ENCODE peak calls at places on chromosomes 1 and 21, in six cellular contexts. Z is pancreas; P is upper lobe of left lung; U is CD8-positive, alpha-beta memory T cell; J is psoas muscle; C is A549. Q is an unnamed sample.

GRCh38 chr1:192580351-192580962 is 4.9 kb downstream of the RGS1 start:
- DNase-seq in Z (no peak), P (no peak), U (no peak), J (no peak), C (no peak), Q (no peak)

GRCh38 chr1:108010581-108010980 is 45.6 kb upstream of the VAV3 start:
- DNase-seq in Z (no peak), P (no peak), U (no peak), J (no peak), C (no peak), Q (no peak)

GRCh38 chr1:207838156-207839082 is 72.5 kb downstream of the CD34 start:
- DNase-seq in Z (no peak), P (no peak), U (no peak), J (peak), C (no peak), Q (peak)

GRCh38 chr1:3306583-3307285 is 147.7 kb upstream of the ARHGEF16 start:
- DNase-seq in Z (no peak), P (no peak), U (no peak), J (no peak), C (no peak), Q (no peak)

GRCh38 chr1:102099916-102100315 is 103.2 kb upstream of the OLFM3 start:
- DNase-seq in Z (no peak), P (no peak), U (no peak), J (no peak), C (no peak), Q (no peak)

GRCh38 chr21:44405948-44406872 is 49.1 kb upstream of the LRRC3 start:
- DNase-seq in Z (no peak), P (no peak), U (no peak), J (no peak), C (no peak), Q (no peak)

GRCh38 chr1:97004054-97004453 is 282.5 kb downstream of the PTBP2 start:
- DNase-seq in Z (no peak), P (no peak), U (no peak), J (no peak), C (no peak), Q (no peak)

GRCh38 chr1:1597275-1597930 is 2.5 kb downstream of the FNDC10 start:
- DNase-seq in Z (no peak), P (no peak), U (no peak), J (no peak), C (peak), Q (no peak)

GRCh38 chr1:209368864-209369598 is 214.5 kb upstream of the CAMK1G start:
- DNase-seq in Z (no peak), P (no peak), U (no peak), J (no peak), C (no peak), Q (no peak)

GRCh38 chr1:88800382-88801051 is 90.8 kb downstream of the GTF2B start:
- DNase-seq in Z (no peak), P (no peak), U (peak), J (no peak), C (peak), Q (no peak)

GRCh38 chr1:184910596-184910995 is 63.7 kb downstream of the NIBAN1 start:
- DNase-seq in Z (no peak), P (peak), U (no peak), J (peak), C (no peak), Q (peak)

GRCh38 chr1:227888404-227889046 is 59.2 kb downstream of the WNT9A start:
- DNase-seq in Z (no peak), P (no peak), U (peak), J (peak), C (no peak), Q (peak)

GRCh38 chr1:230794871-230795645 is 47.9 kb downstream of the CAPN9 start:
- DNase-seq in Z (no peak), P (no peak), U (no peak), J (peak), C (no peak), Q (peak)

GRCh38 chr1:66532798-66533783 is 862 bp upstream of the SGIP1 start:
- DNase-seq in Z (peak), P (no peak), U (no peak), J (peak), C (no peak), Q (peak)

GRCh38 chr1:23798662-23799142 is 1.9 kb downstream of the GALE start:
- DNase-seq in Z (peak), P (no peak), U (no peak), J (peak), C (no peak), Q (no peak)

GRCh38 chr21:33780631-33781030 is 135.0 kb downstream of the ATP5PO start:
- DNase-seq in Z (no peak), P (no peak), U (no peak), J (no peak), C (no peak), Q (no peak)

GRCh38 chr1:183726825-183727224 is 73.7 kb upstream of the APOBEC4 start:
- DNase-seq in Z (no peak), P (no peak), U (no peak), J (no peak), C (no peak), Q (no peak)

GRCh38 chr1:3932156-3932555 is 32.1 kb upstream of the C1orf174 start:
- DNase-seq in Z (no peak), P (no peak), U (no peak), J (no peak), C (no peak), Q (no peak)

GRCh38 chr1:211939876-211940468 is 95.4 kb downstream of the INTS7 start:
- DNase-seq in Z (no peak), P (no peak), U (no peak), J (no peak), C (no peak), Q (no peak)

GRCh38 chr1:157403203-157403602 is 149.1 kb downstream of the FCRL5 start:
- DNase-seq in Z (no peak), P (no peak), U (no peak), J (no peak), C (no peak), Q (no peak)

GRCh38 chr1:224454337-224455055 is 19.9 kb upstream of the WDR26 start:
- DNase-seq in Z (no peak), P (peak), U (no peak), J (no peak), C (no peak), Q (no peak)

GRCh38 chr21:36450511-36450910 is 29.4 kb downstream of the CLDN14 start:
- DNase-seq in Z (no peak), P (no peak), U (no peak), J (no peak), C (no peak), Q (no peak)

GRCh38 chr1:39392851-39393573 is 98.4 kb upstream of the BMP8A start:
- DNase-seq in Z (no peak), P (no peak), U (no peak), J (no peak), C (no peak), Q (no peak)
- H3K27ac ChIP-seq in Z (peak), P (peak), U (no peak), J (peak), C (peak), Q (peak)

GRCh38 chr1:232084584-232085223 is 458.1 kb downstream of the DISC1 start:
- DNase-seq in Z (no peak), P (no peak), U (no peak), J (no peak), C (no peak), Q (no peak)
- H3K27ac ChIP-seq in Z (no peak), P (no peak), U (no peak), J (no peak), C (no peak), Q (no peak)

GRCh38 chr1:203035111-203036000 is 9.1 kb downstream of the PPFIA4 start:
- DNase-seq in Z (no peak), P (peak), U (no peak), J (peak), C (no peak), Q (peak)
- H3K27ac ChIP-seq in Z (no peak), P (no peak), U (no peak), J (peak), C (no peak), Q (no peak)

DNA sequence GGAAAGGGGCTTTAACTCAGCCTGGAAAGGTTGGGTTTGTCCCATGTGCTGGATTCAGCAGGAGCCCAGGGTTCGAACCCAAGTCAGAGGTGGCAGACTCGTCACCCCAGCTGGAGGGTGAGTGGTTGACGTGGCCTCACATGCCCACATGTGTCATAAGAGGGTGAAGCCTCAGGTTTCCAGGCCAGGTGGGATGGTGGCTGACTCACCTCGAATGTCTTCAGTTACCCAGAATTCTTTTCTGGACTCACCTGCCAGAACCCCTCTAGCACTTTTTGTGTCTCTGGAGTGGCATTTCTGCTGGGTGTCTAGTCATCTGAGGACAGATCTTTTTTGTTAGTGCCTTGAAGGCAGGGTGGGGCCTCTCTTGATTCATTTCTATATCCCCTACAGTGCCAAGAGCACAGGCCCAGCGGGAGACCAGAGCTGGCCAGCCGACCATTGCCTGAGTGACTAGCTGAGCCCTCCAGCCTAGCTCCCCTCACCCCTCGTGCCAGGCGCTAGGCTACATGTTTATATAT is 28.1 kb downstream of the IL6R start:
- DNase-seq in Z (no peak), P (peak), U (no peak), J (peak), C (no peak), Q (no peak)
- H3K27ac ChIP-seq in Z (no peak), P (peak), U (no peak), J (peak), C (peak), Q (peak)

GRCh38 chr21:41921089-41921819 is 32.6 kb downstream of the C2CD2 start:
- DNase-seq in Z (no peak), P (peak), U (no peak), J (no peak), C (no peak), Q (no peak)

GRCh38 chr21:41926807-41927171 is 27.0 kb downstream of the C2CD2 start:
- DNase-seq in Z (no peak), P (no peak), U (no peak), J (no peak), C (no peak), Q (no peak)

GRCh38 chr21:41926068-41926806 is 27.6 kb downstream of the C2CD2 start:
- DNase-seq in Z (no peak), P (peak), U (no peak), J (no peak), C (no peak), Q (no peak)

GRCh38 chr21:41924355-41924754 is 29.5 kb downstream of the C2CD2 start:
- DNase-seq in Z (no peak), P (no peak), U (no peak), J (no peak), C (no peak), Q (no peak)

GRCh38 chr21:41923641-41924342 is 30.0 kb downstream of the C2CD2 start:
- DNase-seq in Z (no peak), P (no peak), U (no peak), J (no peak), C (no peak), Q (peak)
- H3K27ac ChIP-seq in Z (peak), P (peak), U (no peak), J (peak), C (no peak), Q (peak)

GRCh38 chr1:15176898-15177665 is 23.5 kb downstream of the TMEM51 start:
- DNase-seq in Z (no peak), P (no peak), U (no peak), J (no peak), C (no peak), Q (no peak)

GRCh38 chr1:15177710-15178166 is 24.2 kb downstream of the TMEM51 start:
- DNase-seq in Z (no peak), P (no peak), U (no peak), J (no peak), C (no peak), Q (no peak)

GRCh38 chr1:15179485-15179883 is 25.9 kb downstream of the TMEM51 start:
- DNase-seq in Z (no peak), P (no peak), U (no peak), J (no peak), C (no peak), Q (no peak)

GRCh38 chr1:15180189-15180588 is 26.6 kb downstream of the TMEM51 start:
- DNase-seq in Z (peak), P (no peak), U (no peak), J (no peak), C (no peak), Q (no peak)

GRCh38 chr1:15178571-15179484 is 25.3 kb downstream of the TMEM51 start:
- DNase-seq in Z (no peak), P (no peak), U (no peak), J (no peak), C (no peak), Q (no peak)
- H3K27ac ChIP-seq in Z (peak), P (peak), U (no peak), J (peak), C (peak), Q (peak)

GRCh38 chr1:205321109-205321958 is at the start of gene NUAK2:
- DNase-seq in Z (peak), P (peak), U (peak), J (peak), C (peak), Q (peak)
- H3K27ac ChIP-seq in Z (peak), P (peak), U (peak), J (peak), C (peak), Q (no peak)